ENCODE peak calls at places on chromosomes 5 and 9, in seven cellular contexts. One of them, this sample, is unnamed.

GRCh38 chr9:22210262-22210661 is 201.2 kb upstream of the CDKN2B start:
- DNase-seq in HFF-Myc: no peak
- DNase-seq in foreskin fibroblast: peak; percentile 36
- DNase-seq in IMR-90: no peak
- DNase-seq in brain microvascular endothelial cell: no peak
- DNase-seq in fibroblast of mammary gland: peak; percentile 37
- DNase-seq in A549: peak; percentile 36
- DNase-seq in this sample: peak; percentile 33

GRCh38 chr9:21682981-21683380 is 119.5 kb upstream of the MTAP start:
- DNase-seq in foreskin fibroblast: peak; percentile 69
- DNase-seq in fibroblast of mammary gland: peak; percentile 92
- DNase-seq in IMR-90: peak; percentile 49
- DNase-seq in brain microvascular endothelial cell: no peak
- DNase-seq in HFF-Myc: no peak
- DNase-seq in A549: peak; percentile 74
- DNase-seq in this sample: no peak

GRCh38 chr5:147773587-147773986 is 8.9 kb downstream of the JAKMIP2 start:
- DNase-seq in foreskin fibroblast: no peak
- DNase-seq in HFF-Myc: no peak
- DNase-seq in A549: no peak
- DNase-seq in brain microvascular endothelial cell: no peak
- DNase-seq in IMR-90: no peak
- DNase-seq in fibroblast of mammary gland: no peak
- DNase-seq in this sample: no peak

GRCh38 chr9:126306071-126306647 is 20.5 kb upstream of the MVB12B start:
- DNase-seq in IMR-90: no peak
- DNase-seq in A549: no peak
- DNase-seq in fibroblast of mammary gland: no peak
- DNase-seq in brain microvascular endothelial cell: no peak
- DNase-seq in HFF-Myc: no peak
- DNase-seq in foreskin fibroblast: no peak
- DNase-seq in this sample: no peak

GRCh38 chr5:52811067-52811749 is 23.5 kb downstream of the ITGA1 start:
- DNase-seq in IMR-90: peak; percentile 77
- DNase-seq in brain microvascular endothelial cell: peak; percentile 67
- DNase-seq in HFF-Myc: no peak
- DNase-seq in foreskin fibroblast: peak; percentile 74
- DNase-seq in fibroblast of mammary gland: peak; percentile 78
- DNase-seq in A549: peak; percentile 60
- DNase-seq in this sample: no peak

GRCh38 chr9:134545213-134546211 is 96.1 kb upstream of the COL5A1 start:
- DNase-seq in foreskin fibroblast: peak; percentile 72
- DNase-seq in A549: no peak
- DNase-seq in HFF-Myc: peak; percentile 50
- DNase-seq in IMR-90: peak; percentile 72
- DNase-seq in fibroblast of mammary gland: peak; percentile 80
- DNase-seq in brain microvascular endothelial cell: peak; percentile 38
- DNase-seq in this sample: no peak

GRCh38 chr5:4639959-4640358 is 500.2 kb upstream of the ADAMTS16 start:
- DNase-seq in fibroblast of mammary gland: no peak
- DNase-seq in foreskin fibroblast: no peak
- DNase-seq in A549: no peak
- DNase-seq in HFF-Myc: no peak
- DNase-seq in brain microvascular endothelial cell: no peak
- DNase-seq in IMR-90: no peak
- DNase-seq in this sample: no peak

GRCh38 chr5:59037041-59037440 is 454.2 kb downstream of the RAB3C start:
- DNase-seq in HFF-Myc: no peak
- DNase-seq in A549: no peak
- DNase-seq in brain microvascular endothelial cell: no peak
- DNase-seq in foreskin fibroblast: no peak
- DNase-seq in fibroblast of mammary gland: no peak
- DNase-seq in IMR-90: no peak
- DNase-seq in this sample: no peak

DNA sequence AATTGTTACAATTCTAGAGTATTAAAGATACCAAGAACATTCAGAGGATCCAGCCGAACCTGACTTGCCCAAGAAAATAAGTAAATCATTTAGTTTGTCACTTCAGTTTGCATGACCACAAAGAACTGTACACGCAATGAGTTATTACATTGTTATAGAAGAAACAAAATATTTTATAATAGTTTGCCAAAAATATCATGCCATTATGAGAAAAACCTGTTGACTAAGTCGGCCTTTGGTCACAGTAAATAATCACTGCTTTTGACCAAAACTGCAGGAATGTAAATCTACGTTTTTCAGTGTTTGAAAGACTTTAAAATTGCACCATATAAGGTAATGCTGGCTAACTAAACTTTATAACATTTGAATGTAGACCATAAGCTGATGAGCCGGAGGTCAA is 27.9 kb downstream of the TRIO start:
- DNase-seq in HFF-Myc: no peak
- DNase-seq in fibroblast of mammary gland: peak; percentile 62
- DNase-seq in A549: no peak
- DNase-seq in IMR-90: peak; percentile 74
- DNase-seq in brain microvascular endothelial cell: no peak
- DNase-seq in foreskin fibroblast: no peak
- DNase-seq in this sample: no peak
- H3K4me3 ChIP-seq in HFF-Myc: no peak overlapping the region
- H3K4me3 ChIP-seq in fibroblast of mammary gland: no peak overlapping the region
- H3K4me3 ChIP-seq in A549: no peak overlapping the region
- H3K4me3 ChIP-seq in IMR-90: no peak overlapping the region
- H3K4me3 ChIP-seq in brain microvascular endothelial cell: no peak overlapping the region
- H3K4me3 ChIP-seq in foreskin fibroblast: no peak overlapping the region
- H3K4me3 ChIP-seq in this sample: no peak overlapping the region

DNA sequence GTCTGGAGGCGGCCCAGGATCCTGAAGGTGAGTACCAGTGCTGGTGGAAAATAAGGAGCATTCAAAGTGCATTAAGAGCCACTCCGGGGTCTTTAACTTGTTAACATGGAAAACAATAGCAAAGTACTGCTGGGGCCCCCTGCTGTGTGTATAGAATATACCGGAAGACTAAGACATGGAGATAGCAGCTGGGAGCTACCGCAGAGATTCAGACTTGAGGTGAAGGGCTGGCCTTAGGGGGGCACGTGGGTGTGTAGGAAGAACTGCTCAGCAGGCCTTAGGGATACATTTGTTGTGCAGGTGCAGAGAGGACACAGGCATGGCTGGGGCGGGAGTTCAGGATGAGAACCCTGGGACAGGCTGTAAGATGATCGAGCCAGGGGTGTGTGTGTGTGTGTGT is 1.2 kb upstream of the DMRT1 start:
- DNase-seq in IMR-90: no peak
- DNase-seq in fibroblast of mammary gland: no peak
- DNase-seq in brain microvascular endothelial cell: no peak
- DNase-seq in HFF-Myc: no peak
- DNase-seq in foreskin fibroblast: no peak
- DNase-seq in A549: no peak
- DNase-seq in this sample: no peak
- TF ChIP-seq CTCF in IMR-90: no peak
- TF ChIP-seq CTCF in fibroblast of mammary gland: no peak
- TF ChIP-seq CTCF in brain microvascular endothelial cell: no peak
- TF ChIP-seq CTCF in HFF-Myc: no peak
- TF ChIP-seq CTCF in foreskin fibroblast: no peak
- TF ChIP-seq CTCF in A549: no peak
- TF ChIP-seq CTCF in this sample: no peak

GRCh38 chr9:76419782-76420380 is 25.7 kb upstream of the RFK start:
- DNase-seq in brain microvascular endothelial cell: no peak
- DNase-seq in foreskin fibroblast: no peak
- DNase-seq in HFF-Myc: no peak
- DNase-seq in IMR-90: no peak
- DNase-seq in fibroblast of mammary gland: peak; percentile 41
- DNase-seq in A549: peak; percentile 59
- DNase-seq in this sample: no peak
- H3K4me3 ChIP-seq in brain microvascular endothelial cell: no peak overlapping the region
- H3K4me3 ChIP-seq in foreskin fibroblast: no peak overlapping the region
- H3K4me3 ChIP-seq in HFF-Myc: no peak overlapping the region
- H3K4me3 ChIP-seq in IMR-90: no peak overlapping the region
- H3K4me3 ChIP-seq in fibroblast of mammary gland: no peak overlapping the region
- H3K4me3 ChIP-seq in A549: no peak overlapping the region
- H3K4me3 ChIP-seq in this sample: no peak overlapping the region

GRCh38 chr5:151080620-151081425 is at the start of gene TNIP1:
- DNase-seq in IMR-90: peak; percentile 88
- DNase-seq in foreskin fibroblast: peak; percentile 92
- DNase-seq in brain microvascular endothelial cell: peak; percentile 78
- DNase-seq in A549: peak; percentile 93
- DNase-seq in HFF-Myc: no peak
- DNase-seq in fibroblast of mammary gland: peak; percentile 78
- DNase-seq in this sample: peak; percentile 36
- TF ChIP-seq CTCF in IMR-90: no peak
- TF ChIP-seq CTCF in foreskin fibroblast: no peak
- TF ChIP-seq CTCF in brain microvascular endothelial cell: no peak
- TF ChIP-seq CTCF in A549: no peak
- TF ChIP-seq CTCF in HFF-Myc: no peak
- TF ChIP-seq CTCF in fibroblast of mammary gland: no peak
- TF ChIP-seq CTCF in this sample: no peak

DNA sequence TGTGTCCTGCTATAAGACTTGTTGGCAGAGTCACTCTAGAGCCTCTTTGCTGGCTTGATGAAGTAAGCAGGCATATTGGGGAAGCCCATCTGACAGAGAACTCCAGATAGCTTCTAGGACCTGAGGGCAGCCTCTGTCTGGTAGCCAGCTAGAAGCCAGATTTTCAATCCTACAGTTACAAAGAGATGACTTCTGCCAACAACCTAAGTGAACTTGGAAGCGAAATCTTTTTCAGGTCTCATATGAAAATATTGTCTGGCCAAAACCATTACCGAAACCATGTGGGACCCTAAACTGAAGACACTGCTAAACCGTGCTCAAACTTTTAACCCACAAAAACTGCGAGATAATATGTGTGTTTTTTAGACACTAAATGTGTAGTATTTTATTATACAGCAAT is 140.9 kb downstream of the MRPS30 start:
- DNase-seq in A549: no peak
- DNase-seq in HFF-Myc: no peak
- DNase-seq in fibroblast of mammary gland: no peak
- DNase-seq in IMR-90: no peak
- DNase-seq in foreskin fibroblast: no peak
- DNase-seq in brain microvascular endothelial cell: no peak
- DNase-seq in this sample: no peak
- H3K4me3 ChIP-seq in A549: no peak overlapping the region
- H3K4me3 ChIP-seq in HFF-Myc: no peak overlapping the region
- H3K4me3 ChIP-seq in fibroblast of mammary gland: no peak overlapping the region
- H3K4me3 ChIP-seq in IMR-90: no peak overlapping the region
- H3K4me3 ChIP-seq in foreskin fibroblast: no peak overlapping the region
- H3K4me3 ChIP-seq in brain microvascular endothelial cell: no peak overlapping the region
- H3K4me3 ChIP-seq in this sample: no peak overlapping the region

GRCh38 chr5:139404484-139404840 is 573 bp upstream of the SPATA24 start:
- DNase-seq in A549: no peak
- DNase-seq in fibroblast of mammary gland: no peak
- DNase-seq in IMR-90: no peak
- DNase-seq in HFF-Myc: no peak
- DNase-seq in foreskin fibroblast: no peak
- DNase-seq in brain microvascular endothelial cell: no peak
- DNase-seq in this sample: no peak

GRCh38 chr5:139403418-139403786 is 487 bp downstream of the SPATA24 start:
- DNase-seq in fibroblast of mammary gland: no peak
- DNase-seq in foreskin fibroblast: no peak
- DNase-seq in IMR-90: no peak
- DNase-seq in A549: no peak
- DNase-seq in brain microvascular endothelial cell: no peak
- DNase-seq in HFF-Myc: no peak
- DNase-seq in this sample: no peak

GRCh38 chr5:139401546-139401945 is 2.3 kb downstream of the SPATA24 start:
- DNase-seq in A549: no peak
- DNase-seq in brain microvascular endothelial cell: no peak
- DNase-seq in IMR-90: no peak
- DNase-seq in HFF-Myc: no peak
- DNase-seq in fibroblast of mammary gland: no peak
- DNase-seq in foreskin fibroblast: no peak
- DNase-seq in this sample: no peak

GRCh38 chr5:139403787-139404483 is at the start of gene SPATA24:
- DNase-seq in brain microvascular endothelial cell: peak; percentile 97
- DNase-seq in foreskin fibroblast: peak; percentile 97
- DNase-seq in A549: peak; percentile 96
- DNase-seq in IMR-90: peak; percentile 96
- DNase-seq in HFF-Myc: peak; percentile 90
- DNase-seq in fibroblast of mammary gland: peak; percentile 95
- DNase-seq in this sample: peak; percentile 87

DNA sequence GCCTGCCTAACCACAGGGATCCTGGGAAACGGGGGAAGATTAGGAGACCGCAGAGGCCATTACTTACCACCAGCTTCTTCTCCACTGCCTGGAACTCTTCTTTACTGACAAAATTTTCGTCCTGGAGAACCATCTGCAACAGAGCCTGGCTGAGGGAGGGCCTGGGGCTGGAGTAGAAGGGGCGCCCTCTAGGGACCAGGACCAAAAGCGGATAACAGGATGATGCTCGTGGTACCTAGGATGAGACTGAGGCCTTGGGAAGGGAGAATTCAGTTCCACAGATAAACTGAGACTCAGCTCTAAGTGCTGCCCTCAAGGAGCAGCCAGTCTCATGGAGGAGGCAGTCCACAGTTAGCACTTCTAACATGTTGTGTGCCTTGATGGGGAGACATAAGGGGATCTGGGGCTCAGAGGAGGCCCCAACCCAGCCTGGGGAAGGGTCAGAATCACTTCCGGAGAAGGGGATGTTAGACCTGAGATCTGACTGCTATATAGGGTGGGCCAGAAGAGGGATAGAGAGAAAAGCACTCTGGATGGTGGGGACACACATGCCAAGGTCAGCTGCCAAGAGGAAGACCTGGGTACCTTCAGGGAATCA is 1.2 kb downstream of the SPATA24 start:
- DNase-seq in IMR-90: no peak
- DNase-seq in fibroblast of mammary gland: no peak
- DNase-seq in HFF-Myc: no peak
- DNase-seq in A549: peak; percentile 63
- DNase-seq in brain microvascular endothelial cell: no peak
- DNase-seq in foreskin fibroblast: no peak
- DNase-seq in this sample: no peak
- TF ChIP-seq CTCF in IMR-90: peak; percentile 35
- TF ChIP-seq CTCF in fibroblast of mammary gland: peak; percentile 41
- TF ChIP-seq CTCF in HFF-Myc: peak; percentile 55
- TF ChIP-seq CTCF in A549: peak; percentile 58
- TF ChIP-seq CTCF in brain microvascular endothelial cell: peak; percentile 61
- TF ChIP-seq CTCF in foreskin fibroblast: peak; percentile 17
- TF ChIP-seq CTCF in this sample: peak; percentile 66